ENCODE peak calls at places on chromosomes 1 and 21, in six cellular contexts. F, G, Y, L, V and W are unnamed samples.

GRCh38 chr1:32644426-32644825 is 5.9 kb downstream of the ZBTB8OS start:
- DNase-seq in V (no peak), Y (no peak), G (no peak), L (no peak), F (no peak), W (no peak)

GRCh38 chr1:27576846-27577245 is 27.1 kb downstream of the AHDC1 start:
- DNase-seq in G (no peak), Y (no peak), F (no peak), L (no peak), V (no peak), W (no peak)

GRCh38 chr1:2496087-2496622 is 20.1 kb downstream of the PLCH2 start:
- DNase-seq in Y (no peak), V (no peak), F (no peak), G (no peak), L (no peak), W (no peak)

GRCh38 chr1:35644204-35644603 is 2.9 kb upstream of the PSMB2 start:
- DNase-seq in F (no peak), Y (no peak), L (no peak), V (no peak), G (no peak), W (no peak)

GRCh38 chr1:213474054-213474453 is 423.0 kb downstream of the RPS6KC1 start:
- DNase-seq in G (no peak), L (no peak), F (no peak), Y (no peak), V (no peak), W (no peak)

GRCh38 chr1:9249534-9250335 is 15.2 kb downstream of the H6PD start:
- DNase-seq in Y (peak), L (peak), V (no peak), F (peak), G (peak), W (no peak)

GRCh38 chr1:1846386-1846918 is 44.4 kb downstream of the GNB1 start:
- DNase-seq in Y (no peak), G (no peak), L (no peak), V (no peak), F (no peak), W (no peak)

GRCh38 chr1:217090073-217090911 is 367.1 kb upstream of the ESRRG start:
- DNase-seq in Y (peak), L (no peak), F (no peak), G (no peak), V (no peak), W (no peak)

GRCh38 chr1:93839756-93840155 is 39.2 kb downstream of the DNTTIP2 start:
- DNase-seq in G (no peak), F (no peak), V (no peak), Y (no peak), L (no peak), W (no peak)

GRCh38 chr1:19381261-19381660 is 69.1 kb downstream of the SLC66A1 start:
- DNase-seq in L (no peak), F (no peak), V (no peak), Y (no peak), G (no peak), W (no peak)

GRCh38 chr1:226820935-226821718 is 49.3 kb upstream of the PSEN2 start:
- DNase-seq in F (no peak), L (peak), V (peak), G (no peak), Y (no peak), W (no peak)

GRCh38 chr1:191145834-191146233 is 668.2 kb upstream of the BRINP3 start:
- DNase-seq in V (no peak), F (no peak), G (no peak), L (no peak), Y (no peak), W (no peak)

GRCh38 chr1:32881871-32882850 is 4.1 kb upstream of the HPCA start:
- DNase-seq in F (no peak), G (no peak), L (no peak), V (no peak), Y (no peak), W (no peak)

GRCh38 chr1:202018476-202019234 is 8.3 kb downstream of the ELF3 start:
- DNase-seq in V (no peak), F (peak), Y (peak), L (peak), G (no peak), W (no peak)

GRCh38 chr1:9292361-9293240 is at the start of gene SPSB1:
- DNase-seq in V (no peak), L (peak), F (peak), Y (peak), G (peak), W (peak)

GRCh38 chr1:150479370-150479769 is 7.8 kb upstream of the TARS2 start:
- DNase-seq in F (no peak), V (no peak), L (no peak), Y (no peak), G (no peak), W (no peak)

GRCh38 chr1:14634497-14634896 is 36.0 kb downstream of the KAZN start:
- DNase-seq in V (no peak), L (no peak), Y (no peak), F (no peak), G (peak), W (no peak)

GRCh38 chr1:25671929-25672328 is 55.3 kb downstream of the MAN1C1 start:
- DNase-seq in G (no peak), V (no peak), Y (no peak), L (no peak), F (no peak), W (no peak)

GRCh38 chr1:43274125-43274803 is 4.5 kb downstream of the TMEM125 start:
- DNase-seq in Y (peak), F (no peak), G (peak), V (no peak), L (peak), W (peak)

GRCh38 chr1:104765115-104765514 is 1015.4 kb downstream of the AMY1C start:
- DNase-seq in G (no peak), F (no peak), V (no peak), L (no peak), Y (no peak), W (no peak)

GRCh38 chr1:242425232-242425631 is 99.3 kb downstream of the PLD5 start:
- DNase-seq in Y (peak), L (no peak), V (no peak), G (no peak), F (no peak), W (no peak)

GRCh38 chr1:7634841-7635240 is 136.3 kb upstream of the VAMP3 start:
- DNase-seq in G (no peak), V (no peak), L (no peak), Y (no peak), F (no peak), W (no peak)

GRCh38 chr1:224054611-224055010 is 59.3 kb upstream of the FBXO28 start:
- DNase-seq in V (no peak), L (no peak), Y (no peak), G (no peak), F (no peak), W (no peak)

GRCh38 chr1:115413208-115413607 is 75.2 kb upstream of the NGF start:
- DNase-seq in F (no peak), G (no peak), V (no peak), Y (no peak), L (no peak), W (no peak)

DNA sequence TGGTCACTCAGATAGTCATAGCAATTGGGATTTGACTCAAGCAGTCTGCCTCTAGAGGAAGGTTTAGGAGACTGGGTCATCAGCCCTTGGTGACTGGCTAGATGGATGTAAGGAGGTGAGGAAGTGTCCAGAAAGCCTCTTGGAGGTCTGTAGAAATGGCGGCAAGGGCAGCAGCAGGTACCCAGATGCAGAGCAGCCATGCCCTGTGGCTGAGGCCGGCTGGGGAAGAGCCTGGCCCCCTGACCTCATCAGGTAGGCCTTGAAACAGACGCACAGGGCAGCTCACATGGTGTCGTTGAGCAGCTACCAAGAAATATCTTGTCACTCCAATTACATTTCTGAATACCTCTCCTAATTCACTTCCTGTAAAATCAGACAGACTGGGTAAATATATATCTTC is 98.2 kb downstream of the DMRTB1 start:
- DNase-seq in V (no peak), G (no peak), L (no peak), Y (no peak), F (no peak), W (peak)
- TF ChIP-seq CTCF in V (peak), G (no peak), L (no peak), Y (no peak), F (no peak), W (no peak)

DNA sequence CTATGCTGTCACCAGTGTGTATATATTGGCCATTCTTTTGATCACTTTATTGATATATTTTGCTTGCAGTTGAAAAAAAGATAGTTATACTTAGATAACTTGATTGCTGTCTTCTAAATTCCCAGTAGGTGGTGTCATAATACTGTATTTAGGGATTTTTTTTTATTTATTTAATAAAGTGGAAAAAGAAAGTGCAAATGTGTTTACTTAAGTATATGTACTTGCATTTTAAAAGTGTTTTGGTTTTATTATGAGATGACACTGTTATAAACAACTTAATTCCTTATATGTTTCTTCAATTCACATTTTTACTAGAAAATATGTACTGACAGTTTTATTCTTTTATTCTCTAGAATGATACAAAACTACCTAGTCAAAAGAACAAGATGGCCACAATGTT is 164.8 kb downstream of the USP25 start:
- DNase-seq in V (no peak), G (no peak), F (no peak), L (no peak), Y (no peak), W (no peak)
- TF ChIP-seq CTCF in V (peak), G (peak), F (peak), L (peak), Y (peak), W (peak)

GRCh38 chr1:53137729-53138128 is 4.7 kb downstream of the SLC1A7 start:
- DNase-seq in V (no peak), L (no peak), Y (peak), G (no peak), F (no peak), W (no peak)
- TF ChIP-seq CTCF in V (no peak), L (no peak), Y (peak), G (no peak), F (no peak), W (no peak)

DNA sequence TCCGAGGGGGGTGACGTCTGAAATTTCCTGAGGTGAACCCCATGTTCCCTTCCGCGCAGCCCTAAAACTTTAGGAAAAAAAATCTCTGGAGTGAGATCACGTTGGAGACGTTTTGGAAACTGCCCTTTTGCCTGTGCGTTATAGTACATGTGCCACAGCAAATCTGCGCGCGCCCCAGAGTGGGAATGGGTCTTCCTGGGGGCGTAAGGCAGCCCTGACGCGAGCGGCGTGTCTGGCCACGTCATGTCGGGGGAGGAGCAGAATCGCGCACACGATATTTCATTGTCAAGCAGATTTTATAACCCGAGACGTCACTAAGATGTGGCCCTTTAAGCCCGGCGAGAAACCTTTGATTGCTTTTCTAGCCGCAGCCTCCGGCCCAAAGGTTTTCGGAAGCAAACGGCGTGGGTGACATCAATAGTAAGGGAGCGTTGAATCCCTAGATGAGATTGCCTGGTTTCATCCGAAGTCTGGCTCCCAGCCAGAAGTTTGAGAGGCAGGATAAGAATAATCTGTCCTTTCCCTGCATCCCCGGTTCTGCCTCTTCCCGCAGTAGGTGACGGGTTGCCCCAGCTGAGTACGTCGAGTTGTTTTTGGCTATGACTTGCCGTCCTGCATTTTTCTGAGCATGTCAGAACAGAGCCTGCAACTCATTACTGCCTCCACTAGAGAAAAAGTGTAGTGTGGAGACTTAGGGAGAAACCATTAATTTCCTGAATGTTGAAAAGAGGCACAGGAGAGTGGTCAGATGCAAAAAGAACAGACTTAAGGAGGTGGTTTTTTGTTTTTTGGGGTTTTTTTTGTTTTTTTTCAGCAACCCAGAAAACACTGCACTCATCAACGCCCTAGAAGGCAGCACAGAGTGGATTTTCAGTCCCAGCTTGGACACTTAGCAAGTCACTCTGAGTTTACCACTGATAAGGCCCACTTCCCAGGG is 800 bp upstream of the PMVK start:
- DNase-seq in Y (peak), V (peak), F (peak), G (peak), L (peak), W (peak)
- TF ChIP-seq CTCF in Y (no peak), V (peak), F (no peak), G (no peak), L (peak), W (no peak)

GRCh38 chr1:156177918-156178654 is 15.8 kb upstream of the SLC25A44 start:
- DNase-seq in G (no peak), V (no peak), Y (no peak), L (no peak), F (no peak), W (no peak)

GRCh38 chr1:156167536-156167935 is 14.2 kb downstream of the SEMA4A start:
- DNase-seq in G (no peak), L (no peak), Y (no peak), V (no peak), F (no peak), W (no peak)

GRCh38 chr1:156176610-156177210 is 17.2 kb upstream of the SLC25A44 start:
- DNase-seq in F (no peak), Y (no peak), G (no peak), L (no peak), V (no peak), W (no peak)

GRCh38 chr1:156172696-156173470 is 19.5 kb downstream of the SEMA4A start:
- DNase-seq in G (no peak), Y (peak), F (no peak), L (no peak), V (no peak), W (no peak)
- TF ChIP-seq CTCF in G (no peak), Y (peak), F (no peak), L (no peak), V (peak), W (no peak)

GRCh38 chr1:92736395-92736794 is 48.5 kb downstream of the EVI5 start:
- DNase-seq in L (no peak), V (no peak), F (no peak), Y (peak), G (no peak), W (no peak)
- TF ChIP-seq CTCF in L (no peak), V (peak), F (no peak), Y (peak), G (no peak), W (no peak)

DNA sequence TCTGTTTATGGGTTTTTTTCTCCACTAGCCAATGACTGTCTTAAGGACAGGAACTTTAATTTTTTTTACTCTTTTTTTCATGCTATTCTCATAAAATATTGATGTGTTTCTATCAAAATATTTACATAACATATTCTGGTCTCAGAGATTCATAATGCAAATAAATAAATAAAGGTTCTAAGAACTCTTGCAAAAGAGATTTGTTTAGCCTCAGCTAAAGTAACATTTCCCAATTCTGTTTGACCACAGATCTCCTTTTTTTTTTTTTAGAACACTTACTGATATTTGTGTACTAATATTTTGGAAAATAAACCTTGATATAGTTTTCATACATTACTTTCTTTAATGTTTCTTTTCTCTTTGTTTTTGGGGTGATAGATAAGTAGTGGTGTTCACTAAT is 651.4 kb downstream of the PLPP3 start:
- DNase-seq in V (no peak), Y (no peak), F (no peak), L (no peak), G (no peak), W (no peak)
- TF ChIP-seq CTCF in V (no peak), Y (no peak), F (no peak), L (no peak), G (no peak), W (no peak)

GRCh38 chr1:47333578-47333921 is at the start of gene CMPK1:
- DNase-seq in L (peak), V (no peak), F (no peak), Y (peak), G (peak), W (no peak)
- TF ChIP-seq CTCF in L (no peak), V (no peak), F (peak), Y (no peak), G (no peak), W (no peak)

DNA sequence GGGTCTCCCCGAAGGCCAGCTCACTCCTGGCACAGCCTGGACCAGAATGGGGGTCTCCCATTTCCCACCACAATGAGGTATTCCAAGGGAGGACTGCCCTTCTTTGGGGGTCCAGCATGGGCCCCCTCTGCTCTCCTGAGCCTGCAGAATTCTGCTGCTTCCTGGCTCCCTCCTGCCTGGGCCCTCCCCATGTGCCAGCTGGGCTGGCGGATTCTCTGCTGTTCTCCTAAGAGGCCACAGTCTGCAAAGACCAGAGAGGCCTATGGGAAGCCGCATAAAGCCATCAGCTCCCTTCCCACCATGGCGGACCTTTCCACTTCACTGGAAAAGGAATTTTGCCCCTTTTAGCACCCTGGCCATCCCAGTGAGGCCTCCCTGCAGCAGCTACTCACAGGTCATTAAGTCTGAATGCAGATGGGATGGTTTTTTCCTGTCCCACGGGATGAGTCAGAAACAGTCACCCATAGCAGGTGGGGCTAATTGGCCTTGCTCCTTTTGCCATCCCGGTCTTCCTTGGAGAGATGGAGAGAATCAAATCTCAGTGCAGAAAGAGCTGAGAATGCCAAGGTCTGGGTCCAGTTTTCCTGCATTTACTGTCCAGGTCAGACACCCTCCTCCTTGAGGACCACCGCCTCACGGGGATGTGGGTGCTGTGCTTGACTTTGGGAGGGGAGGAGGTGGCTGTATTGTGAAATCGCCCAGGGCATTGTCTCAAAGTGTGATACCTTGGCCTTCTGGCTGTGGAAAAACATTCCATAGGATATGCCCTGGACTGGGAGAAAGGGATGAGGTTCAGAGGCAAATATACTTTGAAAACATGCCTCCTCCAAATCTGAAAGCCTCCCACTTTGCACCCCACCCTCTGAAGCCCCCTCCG is 23.2 kb downstream of the MYBPH start:
- DNase-seq in G (no peak), L (no peak), V (no peak), F (no peak), Y (no peak), W (no peak)
- TF ChIP-seq CTCF in G (no peak), L (no peak), V (no peak), F (no peak), Y (no peak), W (no peak)

DNA sequence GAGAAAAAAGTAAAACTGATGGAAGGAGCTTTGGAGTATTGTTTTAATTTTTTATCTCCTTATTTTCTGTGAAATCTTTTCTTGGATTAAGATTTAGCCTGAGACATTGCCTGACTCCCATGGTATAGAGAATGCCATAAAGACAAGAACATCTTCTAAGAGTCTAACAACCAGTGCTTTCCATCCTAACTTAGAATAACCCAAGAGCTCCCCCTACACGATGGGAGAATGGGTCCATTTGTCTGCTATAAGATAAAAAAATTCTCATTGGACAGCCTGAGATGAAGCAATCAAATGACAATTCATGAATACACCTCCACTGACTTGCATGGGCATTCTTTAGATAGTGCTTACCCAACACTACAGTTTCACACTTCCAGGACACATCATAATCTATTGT is 478.1 kb downstream of the TTLL7 start:
- DNase-seq in F (no peak), V (no peak), L (no peak), G (no peak), Y (no peak), W (no peak)
- TF ChIP-seq CTCF in F (no peak), V (no peak), L (no peak), G (no peak), Y (no peak), W (no peak)